ENCODE peak calls at places on chromosomes 3 and 15, in five cellular contexts. K is K562, Q is GM12878, I is HepG2, R is H1. F is an unnamed sample.

GRCh38 chr3:172129868-172130751 is 90.7 kb downstream of the FNDC3B start:
- DNase-seq in K (peak), Q (no peak), I (peak), R (no peak), F (peak)

GRCh38 chr3:188975612-188976314 is 196.0 kb upstream of the TPRG1 start:
- DNase-seq in K (no peak), Q (no peak), I (no peak), R (no peak), F (no peak)

GRCh38 chr3:57797701-57798487 is 41.8 kb downstream of the SLMAP start:
- DNase-seq in K (no peak), Q (no peak), I (peak), R (no peak), F (no peak)

GRCh38 chr3:10952525-10952924 is 40.0 kb upstream of the SLC6A1 start:
- DNase-seq in K (no peak), Q (no peak), I (no peak), R (no peak), F (no peak)

GRCh38 chr3:161781381-161781780 is 284.8 kb downstream of the OTOL1 start:
- DNase-seq in K (no peak), Q (no peak), I (peak), R (no peak), F (no peak)

GRCh38 chr3:87397210-87397609 is 120.8 kb upstream of the POU1F1 start:
- DNase-seq in K (no peak), Q (no peak), I (no peak), R (no peak), F (no peak)

GRCh38 chr15:50353251-50353998 is 1.6 kb downstream of the GABPB1 start:
- DNase-seq in K (peak), Q (no peak), I (no peak), R (no peak), F (no peak)

GRCh38 chr15:79595995-79596622 is 164.0 kb downstream of the MINAR1 start:
- DNase-seq in K (peak), Q (peak), I (peak), R (peak), F (peak)

GRCh38 chr3:184259878-184260570 is 1.3 kb downstream of the CAMK2N2 start:
- DNase-seq in K (peak), Q (no peak), I (no peak), R (no peak), F (peak)

GRCh38 chr3:195007794-195008193 is 263.2 kb downstream of the XXYLT1 start:
- DNase-seq in K (no peak), Q (no peak), I (no peak), R (no peak), F (no peak)

GRCh38 chr3:61571516-61572336 is 10.4 kb downstream of the PTPRG start:
- DNase-seq in K (no peak), Q (no peak), I (no peak), R (no peak), F (no peak)

GRCh38 chr3:190883973-190884832 is 21.7 kb upstream of the GMNC start:
- DNase-seq in K (peak), Q (no peak), I (peak), R (peak), F (peak)

GRCh38 chr3:161203485-161204098 is 17.5 kb upstream of the NMD3 start:
- DNase-seq in K (no peak), Q (no peak), I (no peak), R (no peak), F (no peak)

GRCh38 chr3:150738688-150739087 is 24.3 kb downstream of the SIAH2 start:
- DNase-seq in K (no peak), Q (no peak), I (no peak), R (no peak), F (no peak)

GRCh38 chr15:44662478-44663409 is 718 bp downstream of the SPG11 start:
- DNase-seq in K (peak), Q (peak), I (peak), R (no peak), F (peak)

GRCh38 chr15:49621327-49622210 is 721 bp downstream of the DTWD1 start:
- DNase-seq in K (no peak), Q (no peak), I (no peak), R (no peak), F (no peak)

GRCh38 chr3:121483290-121483689 is 62.5 kb downstream of the POLQ start:
- DNase-seq in K (no peak), Q (no peak), I (no peak), R (no peak), F (no peak)

GRCh38 chr3:178231645-178232044 is 304.6 kb upstream of the KCNMB2 start:
- DNase-seq in K (no peak), Q (no peak), I (no peak), R (no peak), F (no peak)

GRCh38 chr3:32056559-32057290 is 49.7 kb upstream of the GPD1L start:
- DNase-seq in K (no peak), Q (no peak), I (no peak), R (no peak), F (no peak)

GRCh38 chr3:29775352-29775751 is 494.5 kb downstream of the RBMS3 start:
- DNase-seq in K (no peak), Q (no peak), I (no peak), R (no peak), F (no peak)

GRCh38 chr3:5219216-5219615 is 31.7 kb downstream of the EDEM1 start:
- DNase-seq in K (no peak), Q (no peak), I (no peak), R (no peak), F (no peak)

GRCh38 chr15:21261396-21261964 is 178.8 kb downstream of the POTEB3 start:
- DNase-seq in K (no peak), Q (no peak), I (no peak), R (no peak), F (peak)

DNA sequence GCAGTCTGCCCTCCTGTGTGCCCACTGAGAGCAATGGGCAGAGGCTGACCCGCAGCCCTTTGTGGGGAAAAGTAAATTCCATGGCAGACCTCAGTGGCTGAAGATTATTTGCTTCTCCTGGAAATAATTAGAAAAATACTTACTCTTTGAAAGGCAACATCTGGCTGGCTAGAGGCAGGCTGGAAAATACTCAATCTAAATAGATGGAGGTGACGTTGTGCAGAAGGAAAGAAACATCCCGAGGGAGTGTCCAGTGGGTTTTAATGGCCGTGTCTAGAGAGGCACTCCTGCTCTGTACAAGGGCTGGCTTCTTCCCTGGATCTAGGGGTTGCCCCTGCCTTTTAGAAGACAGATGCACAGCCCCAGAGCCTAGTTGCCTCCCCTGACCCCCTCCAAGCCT is 27.2 kb downstream of the CGNL1 start:
- DNase-seq in K (no peak), Q (no peak), I (no peak), R (no peak), F (no peak)
- TF ChIP-seq HDAC2 in K (no peak), Q (no peak), I (no peak), R (no peak), F (no peak)

GRCh38 chr3:104392327-104392726 is 974.4 kb upstream of the ALCAM start:
- DNase-seq in K (no peak), Q (no peak), I (peak), R (no peak), F (no peak)
- TF ChIP-seq HDAC2 in K (no peak), Q (no peak), I (no peak), R (no peak), F (no peak)

DNA sequence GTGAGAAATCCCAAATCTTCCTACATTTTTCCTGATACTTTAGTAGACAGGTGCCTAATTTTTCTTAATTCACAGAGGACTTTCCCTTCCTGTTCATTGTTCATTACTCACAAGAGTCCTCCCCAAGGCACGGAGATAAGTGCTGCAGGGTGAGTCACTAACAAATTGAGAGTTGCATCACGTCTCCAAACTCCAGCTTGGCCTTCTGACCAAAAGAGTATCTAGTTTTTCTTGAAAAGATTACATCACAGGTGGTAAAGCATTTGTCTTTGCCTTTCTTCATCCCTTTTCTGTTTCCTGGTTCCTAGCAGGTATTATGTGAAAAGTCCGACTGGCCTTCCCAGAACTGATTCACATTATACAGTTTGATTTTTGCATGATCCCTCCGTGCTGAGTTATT is 24.9 kb upstream of the RASGRP1 start:
- DNase-seq in K (peak), Q (no peak), I (no peak), R (no peak), F (peak)
- TF ChIP-seq HDAC2 in K (no peak), Q (no peak), I (no peak), R (no peak), F (no peak)

GRCh38 chr3:59573911-59574310 is 524.1 kb upstream of the CFAP20DC start:
- DNase-seq in K (no peak), Q (no peak), I (no peak), R (no peak), F (no peak)

GRCh38 chr3:59572106-59572505 is 522.3 kb upstream of the CFAP20DC start:
- DNase-seq in K (no peak), Q (no peak), I (no peak), R (no peak), F (no peak)

GRCh38 chr3:59578129-59578528 is 528.3 kb upstream of the CFAP20DC start:
- DNase-seq in K (no peak), Q (no peak), I (no peak), R (no peak), F (no peak)

GRCh38 chr3:59570816-59571215 is 521.0 kb upstream of the CFAP20DC start:
- DNase-seq in K (no peak), Q (no peak), I (no peak), R (no peak), F (no peak)

GRCh38 chr3:59575113-59576001 is 525.5 kb upstream of the CFAP20DC start:
- DNase-seq in K (peak), Q (peak), I (peak), R (peak), F (peak)
- TF ChIP-seq HDAC2 in K (no peak), Q (no peak), I (no peak), R (no peak), F (no peak)

GRCh38 chr15:101043011-101043410 is 123.9 kb downstream of the LRRK1 start:
- DNase-seq in K (no peak), Q (no peak), I (no peak), R (no peak), F (no peak)
- TF ChIP-seq HDAC2 in K (no peak), Q (no peak), I (no peak), R (no peak), F (no peak)

GRCh38 chr3:59836525-59836924 is 786.7 kb upstream of the CFAP20DC start:
- DNase-seq in K (no peak), Q (no peak), I (no peak), R (no peak), F (no peak)

GRCh38 chr3:59839810-59840515 is 790.1 kb upstream of the CFAP20DC start:
- DNase-seq in K (no peak), Q (peak), I (no peak), R (no peak), F (no peak)

GRCh38 chr3:59843816-59844215 is 794.0 kb upstream of the CFAP20DC start:
- DNase-seq in K (no peak), Q (no peak), I (no peak), R (no peak), F (no peak)

DNA sequence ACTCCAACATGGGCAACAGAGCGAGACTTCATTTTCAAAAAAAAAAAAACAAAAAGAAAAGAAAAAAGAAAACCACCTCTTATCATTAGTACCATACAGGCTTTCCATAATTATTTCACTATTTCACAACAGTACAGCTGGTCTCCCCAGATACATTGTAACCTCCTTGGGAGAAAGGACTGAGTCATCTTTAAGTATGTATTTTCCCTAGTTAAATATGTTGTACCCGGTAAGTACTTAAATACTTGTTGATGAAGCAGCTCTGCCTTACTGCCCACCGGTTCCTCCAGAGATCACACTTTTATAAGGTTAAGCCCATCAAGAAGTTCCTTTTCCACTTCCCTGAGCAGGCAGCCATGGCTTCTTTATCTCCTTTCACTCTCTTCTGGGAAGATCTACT is 789.5 kb upstream of the CFAP20DC start:
- DNase-seq in K (no peak), Q (no peak), I (no peak), R (no peak), F (no peak)
- TF ChIP-seq HDAC2 in K (no peak), Q (no peak), I (no peak), R (no peak), F (no peak)

DNA sequence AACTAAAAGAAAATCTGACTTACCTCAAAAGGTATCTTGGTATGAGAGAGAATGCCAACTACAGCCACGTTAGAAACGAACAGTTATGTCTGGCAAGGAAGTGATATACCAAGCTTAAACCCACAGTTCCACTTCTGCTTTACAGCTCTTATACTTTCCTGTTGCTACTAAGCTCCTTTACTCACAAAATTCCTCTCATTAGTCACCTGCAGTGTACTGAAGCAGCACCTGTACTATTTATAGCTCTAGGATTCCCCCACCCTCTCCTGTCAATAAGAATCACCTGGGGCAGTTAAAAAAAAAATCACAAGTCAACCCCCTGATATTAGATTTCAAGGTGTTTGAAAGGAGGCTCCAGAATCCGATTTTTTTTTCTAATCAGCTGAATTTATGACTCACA is 2.9 kb upstream of the TMEM266 start:
- DNase-seq in K (no peak), Q (peak), I (no peak), R (no peak), F (no peak)
- TF ChIP-seq HDAC2 in K (no peak), Q (no peak), I (no peak), R (no peak), F (no peak)

DNA sequence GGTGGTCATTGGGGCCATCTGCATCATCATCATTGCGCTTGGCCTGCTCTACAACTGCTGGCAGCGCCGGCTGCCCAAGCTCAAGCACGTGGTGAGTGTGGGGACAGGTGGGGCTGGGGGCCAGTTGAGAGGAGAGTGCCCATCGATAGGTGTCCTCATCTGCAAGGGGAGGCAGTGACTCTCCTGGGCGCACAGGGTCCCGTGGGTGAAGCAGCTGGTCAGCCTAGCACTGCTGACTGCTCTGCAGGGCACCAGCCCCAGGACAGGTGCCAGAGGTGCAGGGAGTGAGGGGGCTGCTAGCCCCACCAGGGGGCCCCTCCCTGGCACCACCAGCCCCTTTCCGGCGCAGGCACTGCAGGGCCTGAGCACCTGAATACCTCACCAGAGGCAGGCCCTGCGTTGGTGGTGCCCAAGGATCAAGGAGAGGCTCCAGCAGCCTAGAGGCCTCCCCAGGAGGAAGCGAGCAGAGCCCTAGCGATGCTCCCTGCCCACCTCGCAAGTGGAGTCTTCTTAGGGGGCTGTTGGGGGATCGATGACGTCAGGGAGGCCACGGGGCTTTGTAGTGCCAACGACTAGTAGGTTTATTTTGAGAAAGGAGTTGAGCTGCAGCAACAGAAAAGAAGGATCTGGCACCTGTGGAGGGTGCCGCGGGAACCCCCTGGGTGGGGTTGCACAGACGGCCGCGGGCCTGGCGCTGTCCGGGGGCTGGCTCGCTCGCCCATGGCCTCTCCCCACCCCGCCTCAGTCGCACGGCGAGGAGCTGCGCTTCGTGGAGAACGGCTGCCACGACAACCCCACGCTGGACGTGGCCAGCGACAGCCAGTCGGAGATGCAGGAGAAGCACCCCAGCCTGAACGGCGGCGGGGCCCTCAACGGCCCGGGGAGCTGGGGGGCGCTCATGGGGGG is 976 bp upstream of the ABTB1 start:
- DNase-seq in K (peak), Q (no peak), I (no peak), R (no peak), F (no peak)
- TF ChIP-seq HDAC2 in K (no peak), Q (no peak), I (no peak), R (no peak), F (no peak)

GRCh38 chr3:133887075-133887950 is 8.4 kb downstream of the RAB6B start:
- DNase-seq in K (no peak), Q (no peak), I (no peak), R (no peak), F (no peak)

GRCh38 chr3:133887951-133888703 is 7.6 kb downstream of the RAB6B start:
- DNase-seq in K (no peak), Q (no peak), I (no peak), R (no peak), F (no peak)

GRCh38 chr3:133885241-133885711 is 10.4 kb downstream of the RAB6B start:
- DNase-seq in K (no peak), Q (no peak), I (no peak), R (no peak), F (no peak)

GRCh38 chr3:133884547-133885240 is 11.0 kb downstream of the RAB6B start:
- DNase-seq in K (no peak), Q (no peak), I (no peak), R (no peak), F (no peak)

DNA sequence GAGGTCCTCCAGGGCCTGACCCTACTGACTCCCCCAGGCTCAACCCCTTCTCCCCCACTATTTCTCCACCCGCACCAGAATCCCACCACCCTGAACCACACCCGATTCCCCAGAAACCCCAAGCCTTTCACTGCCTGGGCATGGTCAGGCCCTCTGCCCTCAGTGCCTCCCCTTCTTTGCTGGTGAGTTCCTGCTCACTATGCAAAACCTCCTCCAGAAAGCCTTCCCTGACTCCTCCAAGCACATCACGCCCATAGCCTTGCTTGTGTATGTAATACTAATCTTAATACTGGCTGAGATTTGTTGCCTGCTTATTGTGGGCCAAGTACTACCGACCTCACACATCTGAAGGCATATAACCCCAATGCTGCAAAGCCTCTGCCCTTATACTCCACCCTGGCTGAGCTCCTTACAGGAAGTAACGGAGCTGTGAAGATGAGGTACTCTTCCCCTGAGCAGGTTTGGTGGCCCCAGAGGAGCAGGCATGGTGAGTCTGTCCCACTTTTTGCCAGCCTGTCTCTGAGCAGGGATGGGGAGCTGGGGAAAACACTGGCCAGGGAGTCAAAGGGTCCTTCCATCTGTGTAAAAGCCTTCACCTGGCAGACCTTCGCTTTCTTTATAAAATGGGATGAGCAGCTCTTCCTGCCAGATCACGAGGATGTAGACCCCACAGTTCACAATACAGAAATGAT is 9.5 kb downstream of the RAB6B start:
- DNase-seq in K (no peak), Q (no peak), I (no peak), R (no peak), F (no peak)
- TF ChIP-seq HDAC2 in K (no peak), Q (no peak), I (no peak), R (no peak), F (no peak)

GRCh38 chr3:41129731-41130130 is 69.6 kb upstream of the CTNNB1 start:
- DNase-seq in K (no peak), Q (no peak), I (no peak), R (no peak), F (no peak)
- TF ChIP-seq HDAC2 in K (no peak), Q (no peak), I (no peak), R (no peak), F (no peak)

F was measured in A549.